ENCODE peak calls at places on chromosomes 11 and 22, in nine cellular contexts. One of them, this sample, is unnamed.

GRCh38 chr11:113397212-113397611 is 9.6 kb downstream of the ANKK1 start:
- DNase-seq in RWPE1: no peak
- DNase-seq in adrenal gland: no peak
- DNase-seq in endothelial cell of umbilical vein: no peak
- DNase-seq in lower leg skin: peak
- DNase-seq in fibroblast of mammary gland: no peak
- DNase-seq in AG04450: no peak
- DNase-seq in AG10803: no peak
- DNase-seq in GM06990: no peak
- DNase-seq in this sample: no peak

GRCh38 chr11:60124802-60125432 is 36.5 kb downstream of the MS4A2 start:
- DNase-seq in RWPE1: no peak
- DNase-seq in adrenal gland: no peak
- DNase-seq in endothelial cell of umbilical vein: peak
- DNase-seq in lower leg skin: no peak
- DNase-seq in fibroblast of mammary gland: no peak
- DNase-seq in AG04450: no peak
- DNase-seq in AG10803: no peak
- DNase-seq in GM06990: no peak
- DNase-seq in this sample: no peak

GRCh38 chr11:66176650-66177049 is 91.8 kb upstream of the RAB1B start:
- DNase-seq in RWPE1: peak
- DNase-seq in adrenal gland: no peak
- DNase-seq in endothelial cell of umbilical vein: no peak
- DNase-seq in lower leg skin: no peak
- DNase-seq in fibroblast of mammary gland: no peak
- DNase-seq in AG04450: no peak
- DNase-seq in AG10803: no peak
- DNase-seq in GM06990: no peak
- DNase-seq in this sample: no peak

GRCh38 chr11:111606986-111607385 is 4.7 kb downstream of the SIK2 start:
- DNase-seq in RWPE1: no peak
- DNase-seq in adrenal gland: no peak
- DNase-seq in endothelial cell of umbilical vein: no peak
- DNase-seq in lower leg skin: no peak
- DNase-seq in fibroblast of mammary gland: no peak
- DNase-seq in AG04450: no peak
- DNase-seq in AG10803: no peak
- DNase-seq in GM06990: no peak
- DNase-seq in this sample: no peak

GRCh38 chr11:115498354-115498753 is 5.9 kb downstream of the CADM1 start:
- DNase-seq in RWPE1: no peak
- DNase-seq in adrenal gland: no peak
- DNase-seq in endothelial cell of umbilical vein: no peak
- DNase-seq in lower leg skin: no peak
- DNase-seq in fibroblast of mammary gland: no peak
- DNase-seq in AG04450: no peak
- DNase-seq in AG10803: no peak
- DNase-seq in GM06990: no peak
- DNase-seq in this sample: no peak

GRCh38 chr11:13011366-13012036 is 2.4 kb downstream of the RASSF10 start:
- DNase-seq in RWPE1: no peak
- DNase-seq in adrenal gland: no peak
- DNase-seq in endothelial cell of umbilical vein: no peak
- DNase-seq in lower leg skin: no peak
- DNase-seq in fibroblast of mammary gland: no peak
- DNase-seq in AG04450: no peak
- DNase-seq in AG10803: no peak
- DNase-seq in GM06990: no peak
- DNase-seq in this sample: no peak

GRCh38 chr11:5380740-5381342 is 2.8 kb upstream of the OR51M1 start:
- DNase-seq in RWPE1: peak
- DNase-seq in adrenal gland: peak
- DNase-seq in endothelial cell of umbilical vein: peak
- DNase-seq in lower leg skin: no peak
- DNase-seq in fibroblast of mammary gland: peak
- DNase-seq in AG04450: peak
- DNase-seq in AG10803: peak
- DNase-seq in GM06990: no peak
- DNase-seq in this sample: no peak

GRCh38 chr11:3120071-3120792 is 44.9 kb downstream of the OSBPL5 start:
- DNase-seq in RWPE1: no peak
- DNase-seq in adrenal gland: peak
- DNase-seq in endothelial cell of umbilical vein: no peak
- DNase-seq in lower leg skin: peak
- DNase-seq in fibroblast of mammary gland: no peak
- DNase-seq in AG04450: no peak
- DNase-seq in AG10803: no peak
- DNase-seq in GM06990: no peak
- DNase-seq in this sample: no peak

GRCh38 chr11:93849751-93850584 is 450 bp downstream of the VSTM5 start:
- DNase-seq in RWPE1: no peak
- DNase-seq in adrenal gland: peak
- DNase-seq in endothelial cell of umbilical vein: peak
- DNase-seq in lower leg skin: no peak
- DNase-seq in fibroblast of mammary gland: peak
- DNase-seq in AG04450: no peak
- DNase-seq in AG10803: peak
- DNase-seq in GM06990: no peak
- DNase-seq in this sample: no peak

GRCh38 chr11:114057147-114057546 is 2.4 kb upstream of the ZBTB16 start:
- DNase-seq in RWPE1: no peak
- DNase-seq in adrenal gland: peak
- DNase-seq in endothelial cell of umbilical vein: peak
- DNase-seq in lower leg skin: peak
- DNase-seq in fibroblast of mammary gland: no peak
- DNase-seq in AG04450: no peak
- DNase-seq in AG10803: no peak
- DNase-seq in GM06990: no peak
- DNase-seq in this sample: no peak

GRCh38 chr22:19707347-19708322 is 6.7 kb upstream of the SEPTIN5 start:
- DNase-seq in RWPE1: no peak
- DNase-seq in adrenal gland: no peak
- DNase-seq in endothelial cell of umbilical vein: no peak
- DNase-seq in lower leg skin: peak
- DNase-seq in fibroblast of mammary gland: no peak
- DNase-seq in AG04450: no peak
- DNase-seq in AG10803: no peak
- DNase-seq in GM06990: no peak
- DNase-seq in this sample: no peak

GRCh38 chr22:30947821-30948454 is 20.6 kb downstream of the MORC2 start:
- DNase-seq in RWPE1: peak
- DNase-seq in adrenal gland: no peak
- DNase-seq in endothelial cell of umbilical vein: peak
- DNase-seq in lower leg skin: no peak
- DNase-seq in fibroblast of mammary gland: peak
- DNase-seq in AG04450: peak
- DNase-seq in AG10803: peak
- DNase-seq in GM06990: no peak
- DNase-seq in this sample: no peak

GRCh38 chr11:13834463-13834862 is 128.1 kb upstream of the SPON1 start:
- DNase-seq in RWPE1: no peak
- DNase-seq in adrenal gland: no peak
- DNase-seq in endothelial cell of umbilical vein: peak
- DNase-seq in lower leg skin: no peak
- DNase-seq in fibroblast of mammary gland: no peak
- DNase-seq in AG04450: no peak
- DNase-seq in AG10803: no peak
- DNase-seq in GM06990: no peak
- DNase-seq in this sample: no peak

GRCh38 chr11:9858822-9859221 is 194.9 kb downstream of the SWAP70 start:
- DNase-seq in RWPE1: no peak
- DNase-seq in adrenal gland: no peak
- DNase-seq in endothelial cell of umbilical vein: peak
- DNase-seq in lower leg skin: no peak
- DNase-seq in fibroblast of mammary gland: no peak
- DNase-seq in AG04450: no peak
- DNase-seq in AG10803: peak
- DNase-seq in GM06990: no peak
- DNase-seq in this sample: no peak

GRCh38 chr11:108685419-108686161 is 20.7 kb downstream of the DDX10 start:
- DNase-seq in RWPE1: no peak
- DNase-seq in adrenal gland: no peak
- DNase-seq in endothelial cell of umbilical vein: peak
- DNase-seq in lower leg skin: no peak
- DNase-seq in fibroblast of mammary gland: no peak
- DNase-seq in AG04450: no peak
- DNase-seq in AG10803: peak
- DNase-seq in GM06990: no peak
- DNase-seq in this sample: no peak

GRCh38 chr11:1475841-1476240 is 10.7 kb downstream of the MOB2 start:
- DNase-seq in RWPE1: no peak
- DNase-seq in adrenal gland: no peak
- DNase-seq in endothelial cell of umbilical vein: no peak
- DNase-seq in lower leg skin: no peak
- DNase-seq in fibroblast of mammary gland: no peak
- DNase-seq in AG04450: no peak
- DNase-seq in AG10803: no peak
- DNase-seq in GM06990: no peak
- DNase-seq in this sample: no peak

GRCh38 chr22:28600546-28601143 is 79.0 kb downstream of the TTC28 start:
- DNase-seq in RWPE1: peak
- DNase-seq in adrenal gland: no peak
- DNase-seq in endothelial cell of umbilical vein: peak
- DNase-seq in lower leg skin: no peak
- DNase-seq in fibroblast of mammary gland: peak
- DNase-seq in AG04450: peak
- DNase-seq in AG10803: peak
- DNase-seq in GM06990: peak
- DNase-seq in this sample: no peak

GRCh38 chr11:86355256-86355655 is 19.4 kb upstream of the CCDC81 start:
- DNase-seq in RWPE1: no peak
- DNase-seq in adrenal gland: no peak
- DNase-seq in endothelial cell of umbilical vein: no peak
- DNase-seq in lower leg skin: no peak
- DNase-seq in fibroblast of mammary gland: no peak
- DNase-seq in AG04450: no peak
- DNase-seq in AG10803: no peak
- DNase-seq in GM06990: no peak
- DNase-seq in this sample: no peak

GRCh38 chr11:86358720-86359119 is 16.0 kb upstream of the CCDC81 start:
- DNase-seq in RWPE1: no peak
- DNase-seq in adrenal gland: no peak
- DNase-seq in endothelial cell of umbilical vein: no peak
- DNase-seq in lower leg skin: no peak
- DNase-seq in fibroblast of mammary gland: no peak
- DNase-seq in AG04450: no peak
- DNase-seq in AG10803: no peak
- DNase-seq in GM06990: no peak
- DNase-seq in this sample: no peak

GRCh38 chr11:86365566-86365965 is 9.1 kb upstream of the CCDC81 start:
- DNase-seq in RWPE1: no peak
- DNase-seq in adrenal gland: no peak
- DNase-seq in endothelial cell of umbilical vein: no peak
- DNase-seq in lower leg skin: no peak
- DNase-seq in fibroblast of mammary gland: peak
- DNase-seq in AG04450: peak
- DNase-seq in AG10803: peak
- DNase-seq in GM06990: no peak
- DNase-seq in this sample: no peak

GRCh38 chr11:86363424-86363823 is 11.3 kb upstream of the CCDC81 start:
- DNase-seq in RWPE1: no peak
- DNase-seq in adrenal gland: no peak
- DNase-seq in endothelial cell of umbilical vein: no peak
- DNase-seq in lower leg skin: no peak
- DNase-seq in fibroblast of mammary gland: no peak
- DNase-seq in AG04450: no peak
- DNase-seq in AG10803: no peak
- DNase-seq in GM06990: no peak
- DNase-seq in this sample: no peak

DNA sequence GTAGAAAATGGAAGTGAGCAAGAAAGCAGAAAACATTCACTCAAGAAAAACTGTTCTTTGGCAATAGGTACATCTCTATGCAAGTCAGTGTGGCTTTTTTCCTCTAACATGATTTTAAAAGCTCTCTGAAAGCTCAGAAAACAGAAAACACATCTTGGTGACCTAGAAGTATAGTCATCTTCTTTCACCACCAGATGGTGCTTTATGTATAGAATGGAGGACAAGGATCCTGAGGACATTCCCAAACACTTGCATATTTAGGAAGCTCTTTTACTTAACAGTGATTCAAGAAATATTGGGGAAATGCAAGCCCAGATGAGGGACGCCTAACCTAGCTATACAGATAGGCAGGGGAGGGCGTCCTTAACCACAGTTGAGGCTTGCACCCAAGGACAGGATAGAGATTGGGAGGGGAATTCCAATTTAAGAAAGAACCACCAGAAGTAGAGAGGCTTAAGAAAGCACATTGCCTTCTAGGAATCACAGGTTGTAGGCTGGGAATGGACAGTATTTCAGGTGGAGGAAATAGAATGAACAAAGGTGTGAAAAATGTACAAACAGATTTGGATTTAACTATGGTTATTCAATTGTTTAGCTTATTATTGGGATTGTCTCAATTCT is 13.8 kb upstream of the CCDC81 start:
- DNase-seq in RWPE1: peak
- DNase-seq in adrenal gland: no peak
- DNase-seq in endothelial cell of umbilical vein: peak
- DNase-seq in lower leg skin: no peak
- DNase-seq in fibroblast of mammary gland: peak
- DNase-seq in AG04450: peak
- DNase-seq in AG10803: peak
- DNase-seq in GM06990: no peak
- DNase-seq in this sample: no peak
- TF ChIP-seq CTCF in RWPE1: no peak
- TF ChIP-seq CTCF in adrenal gland: no peak
- TF ChIP-seq CTCF in endothelial cell of umbilical vein: peak
- TF ChIP-seq CTCF in lower leg skin: no peak
- TF ChIP-seq CTCF in fibroblast of mammary gland: peak
- TF ChIP-seq CTCF in AG04450: peak
- TF ChIP-seq CTCF in AG10803: peak
- TF ChIP-seq CTCF in GM06990: no peak
- TF ChIP-seq CTCF in this sample: peak

GRCh38 chr11:117201516-117201866 is 2.3 kb downstream of the TAGLN start:
- DNase-seq in RWPE1: no peak
- DNase-seq in adrenal gland: no peak
- DNase-seq in endothelial cell of umbilical vein: no peak
- DNase-seq in lower leg skin: peak
- DNase-seq in fibroblast of mammary gland: no peak
- DNase-seq in AG04450: no peak
- DNase-seq in AG10803: no peak
- DNase-seq in GM06990: no peak
- DNase-seq in this sample: no peak
- TF ChIP-seq CTCF in RWPE1: no peak
- TF ChIP-seq CTCF in adrenal gland: no peak
- TF ChIP-seq CTCF in endothelial cell of umbilical vein: no peak
- TF ChIP-seq CTCF in lower leg skin: no peak
- TF ChIP-seq CTCF in fibroblast of mammary gland: no peak
- TF ChIP-seq CTCF in AG04450: no peak
- TF ChIP-seq CTCF in AG10803: no peak
- TF ChIP-seq CTCF in GM06990: no peak
- TF ChIP-seq CTCF in this sample: no peak

GRCh38 chr11:35878736-35879135 is 65.1 kb upstream of the LDLRAD3 start:
- DNase-seq in RWPE1: no peak
- DNase-seq in adrenal gland: no peak
- DNase-seq in endothelial cell of umbilical vein: no peak
- DNase-seq in lower leg skin: no peak
- DNase-seq in fibroblast of mammary gland: no peak
- DNase-seq in AG04450: no peak
- DNase-seq in AG10803: no peak
- DNase-seq in GM06990: no peak
- DNase-seq in this sample: no peak
- TF ChIP-seq CTCF in RWPE1: no peak
- TF ChIP-seq CTCF in adrenal gland: no peak
- TF ChIP-seq CTCF in endothelial cell of umbilical vein: no peak
- TF ChIP-seq CTCF in lower leg skin: no peak
- TF ChIP-seq CTCF in fibroblast of mammary gland: no peak
- TF ChIP-seq CTCF in AG04450: no peak
- TF ChIP-seq CTCF in AG10803: no peak
- TF ChIP-seq CTCF in GM06990: no peak
- TF ChIP-seq CTCF in this sample: no peak

GRCh38 chr22:50189184-50189848 is 3.6 kb downstream of the TRABD start:
- DNase-seq in RWPE1: no peak
- DNase-seq in adrenal gland: peak
- DNase-seq in endothelial cell of umbilical vein: no peak
- DNase-seq in lower leg skin: no peak
- DNase-seq in fibroblast of mammary gland: no peak
- DNase-seq in AG04450: no peak
- DNase-seq in AG10803: no peak
- DNase-seq in GM06990: no peak
- DNase-seq in this sample: no peak
- TF ChIP-seq CTCF in RWPE1: no peak
- TF ChIP-seq CTCF in adrenal gland: no peak
- TF ChIP-seq CTCF in endothelial cell of umbilical vein: no peak
- TF ChIP-seq CTCF in lower leg skin: no peak
- TF ChIP-seq CTCF in fibroblast of mammary gland: no peak
- TF ChIP-seq CTCF in AG04450: no peak
- TF ChIP-seq CTCF in AG10803: no peak
- TF ChIP-seq CTCF in GM06990: no peak
- TF ChIP-seq CTCF in this sample: no peak

This sample was measured in type B pancreatic cell.